ENCODE peak calls at places on chromosomes 16 and 17, in ten cellular contexts. J is psoas muscle; I is NCI-H1105 treated with DMSO at 0.1 percent for 48 hours; V is WERI-Rb-1; M is NCI-H2029; L is neural progenitor cell; U is NCI-H146; Q is central memory CD4-positive, alpha-beta T cell; P is colonic mucosa; D is GM19239. B is an unnamed sample.

GRCh38 chr17:82507631-82508175 is 11.8 kb upstream of the FOXK2 start:
- DNase-seq in J (no peak), I (no peak), V (no peak), M (no peak), L (no peak), U (no peak), Q (no peak), P (no peak), D (no peak), B (no peak)

GRCh38 chr16:60200161-60200560 is 1466.0 kb upstream of the GOT2 start:
- DNase-seq in J (no peak), I (no peak), V (no peak), M (no peak), L (no peak), U (no peak), Q (no peak), P (no peak), D (no peak), B (no peak)

GRCh38 chr16:83967838-83968482 is at the start of gene NECAB2:
- DNase-seq in J (peak; percentile 60), I (peak; percentile 0), V (peak; percentile 49), M (no peak), L (peak; percentile 78), U (peak; percentile 44), Q (no peak), P (no peak), D (peak; percentile 73), B (no peak)

GRCh38 chr16:14300631-14301149 is 229.6 kb downstream of the MRTFB start:
- DNase-seq in J (peak; percentile 75), I (peak; percentile 62), V (peak; percentile 66), M (peak; percentile 52), L (peak; percentile 62), U (peak; percentile 80), Q (no peak), P (peak; percentile 62), D (peak; percentile 65), B (peak; percentile 90)

GRCh38 chr17:65627892-65628622 is 66.6 kb upstream of the AXIN2 start:
- DNase-seq in J (peak; percentile 21), I (peak; percentile 18), V (no peak), M (peak; percentile 80), L (no peak), U (peak; percentile 91), Q (no peak), P (peak; percentile 79), D (no peak), B (peak; percentile 65)

GRCh38 chr17:57104461-57105175 is 19.6 kb downstream of the AKAP1 start:
- DNase-seq in J (no peak), I (no peak), V (no peak), M (no peak), L (no peak), U (no peak), Q (no peak), P (no peak), D (no peak), B (no peak)

GRCh38 chr16:9054460-9054859 is 37.0 kb upstream of the HAPSTR1 start:
- DNase-seq in J (no peak), I (no peak), V (no peak), M (no peak), L (no peak), U (no peak), Q (no peak), P (no peak), D (no peak), B (no peak)

GRCh38 chr16:29927523-29927905 is 1.5 kb upstream of the KCTD13 start:
- DNase-seq in J (no peak), I (no peak), V (no peak), M (no peak), L (no peak), U (no peak), Q (no peak), P (no peak), D (no peak), B (no peak)

GRCh38 chr16:57510016-57510871 is 24.0 kb upstream of the DOK4 start:
- DNase-seq in J (no peak), I (no peak), V (no peak), M (no peak), L (no peak), U (no peak), Q (no peak), P (no peak), D (no peak), B (no peak)

GRCh38 chr16:78189121-78189520 is 89.7 kb downstream of the WWOX start:
- DNase-seq in J (no peak), I (no peak), V (no peak), M (no peak), L (no peak), U (no peak), Q (no peak), P (no peak), D (no peak), B (no peak)

GRCh38 chr16:19812986-19813385 is 71.7 kb downstream of the GPRC5B start:
- DNase-seq in J (no peak), I (no peak), V (no peak), M (no peak), L (no peak), U (no peak), Q (no peak), P (no peak), D (no peak), B (no peak)

GRCh38 chr16:79632289-79632688 is 31.8 kb upstream of the MAF start:
- DNase-seq in J (no peak), I (no peak), V (no peak), M (no peak), L (no peak), U (no peak), Q (no peak), P (no peak), D (no peak), B (no peak)

GRCh38 chr17:66715745-66716156 is 119.2 kb upstream of the CACNG5 start:
- DNase-seq in J (no peak), I (peak; percentile 79), V (peak; percentile 35), M (peak; percentile 64), L (peak; percentile 82), U (peak; percentile 83), Q (peak; percentile 19), P (peak; percentile 46), D (peak; percentile 36), B (no peak)

GRCh38 chr17:54979657-54980056 is 11.1 kb downstream of the STXBP4 start:
- DNase-seq in J (no peak), I (no peak), V (no peak), M (no peak), L (no peak), U (no peak), Q (no peak), P (no peak), D (no peak), B (no peak)

GRCh38 chr16:1296688-1297412 is 12.6 kb upstream of the UBE2I start:
- DNase-seq in J (no peak), I (no peak), V (no peak), M (peak; percentile 79), L (no peak), U (peak; percentile 59), Q (no peak), P (peak; percentile 45), D (no peak), B (no peak)

GRCh38 chr16:8751481-8752311 is 45.7 kb downstream of the TMEM186 start:
- DNase-seq in J (no peak), I (no peak), V (no peak), M (no peak), L (no peak), U (peak; percentile 57), Q (no peak), P (no peak), D (no peak), B (no peak)

GRCh38 chr17:45326566-45326965 is 9.7 kb upstream of the MAP3K14 start:
- DNase-seq in J (no peak), I (no peak), V (peak; percentile 60), M (no peak), L (no peak), U (no peak), Q (no peak), P (peak; percentile 1), D (no peak), B (no peak)

GRCh38 chr16:72029567-72030271 is 21.2 kb downstream of the DHODH start:
- DNase-seq in J (no peak), I (no peak), V (no peak), M (no peak), L (no peak), U (no peak), Q (no peak), P (no peak), D (no peak), B (no peak)

GRCh38 chr16:10039220-10040096 is 142.8 kb downstream of the GRIN2A start:
- DNase-seq in J (no peak), I (no peak), V (peak; percentile 70), M (no peak), L (peak; percentile 78), U (no peak), Q (no peak), P (no peak), D (peak; percentile 23), B (no peak)

GRCh38 chr17:43998552-43998951 is 5.9 kb upstream of the NAGS start:
- DNase-seq in J (no peak), I (no peak), V (no peak), M (no peak), L (no peak), U (no peak), Q (no peak), P (no peak), D (no peak), B (no peak)

GRCh38 chr17:34389343-34389742 is 26.3 kb upstream of the CCL1 start:
- DNase-seq in J (no peak), I (no peak), V (no peak), M (no peak), L (no peak), U (no peak), Q (no peak), P (no peak), D (no peak), B (no peak)